ENCODE peak calls at places on chromosomes 4 and X, in nine cellular contexts. F, W, U, S, M, H, X, J and R are unnamed samples.

GRCh38 chr4:140485939-140486338 is 12.2 kb downstream of the MGAT4D start:
- DNase-seq in F (no peak), W (no peak), U (no peak), S (no peak), M (no peak), H (no peak), X (no peak), J (no peak), R (no peak)

GRCh38 chrX:40227111-40227510 is 129.4 kb upstream of the BCOR start:
- DNase-seq in F (no peak), W (no peak), U (no peak), S (no peak), M (no peak), H (no peak), X (no peak), J (no peak), R (no peak)

GRCh38 chr4:100826808-100827548 is 309.2 kb upstream of the EMCN start:
- DNase-seq in F (no peak), W (no peak), U (no peak), S (no peak), M (no peak), H (no peak), X (no peak), J (no peak), R (no peak)

GRCh38 chrX:1595711-1596060 is 4.3 kb downstream of the AKAP17A start:
- DNase-seq in F (no peak), W (no peak), U (no peak), S (no peak), M (no peak), H (no peak), X (no peak), J (no peak), R (no peak)

GRCh38 chr4:152408514-152409327 is 127.2 kb downstream of the FBXW7 start:
- DNase-seq in F (peak), W (no peak), U (no peak), S (peak), M (peak), H (peak), X (peak), J (peak), R (no peak)

GRCh38 chrX:130296743-130297142 is 28.0 kb upstream of the ZNF280C start:
- DNase-seq in F (no peak), W (no peak), U (no peak), S (no peak), M (no peak), H (no peak), X (peak), J (no peak), R (no peak)

GRCh38 chr4:122673252-122673651 is 52.4 kb upstream of the IL21 start:
- DNase-seq in F (no peak), W (no peak), U (no peak), S (no peak), M (no peak), H (peak), X (no peak), J (no peak), R (no peak)

GRCh38 chr4:76106442-76106841 is 31.9 kb downstream of the ART3 start:
- DNase-seq in F (no peak), W (no peak), U (no peak), S (no peak), M (no peak), H (no peak), X (no peak), J (no peak), R (no peak)

GRCh38 chr4:3255611-3256186 is 6.7 kb downstream of the MSANTD1 start:
- DNase-seq in F (no peak), W (no peak), U (no peak), S (peak), M (no peak), H (no peak), X (no peak), J (no peak), R (no peak)

GRCh38 chrX:53317365-53318069 is 36.1 kb upstream of the IQSEC2 start:
- DNase-seq in F (peak), W (peak), U (no peak), S (peak), M (peak), H (peak), X (peak), J (peak), R (peak)

DNA sequence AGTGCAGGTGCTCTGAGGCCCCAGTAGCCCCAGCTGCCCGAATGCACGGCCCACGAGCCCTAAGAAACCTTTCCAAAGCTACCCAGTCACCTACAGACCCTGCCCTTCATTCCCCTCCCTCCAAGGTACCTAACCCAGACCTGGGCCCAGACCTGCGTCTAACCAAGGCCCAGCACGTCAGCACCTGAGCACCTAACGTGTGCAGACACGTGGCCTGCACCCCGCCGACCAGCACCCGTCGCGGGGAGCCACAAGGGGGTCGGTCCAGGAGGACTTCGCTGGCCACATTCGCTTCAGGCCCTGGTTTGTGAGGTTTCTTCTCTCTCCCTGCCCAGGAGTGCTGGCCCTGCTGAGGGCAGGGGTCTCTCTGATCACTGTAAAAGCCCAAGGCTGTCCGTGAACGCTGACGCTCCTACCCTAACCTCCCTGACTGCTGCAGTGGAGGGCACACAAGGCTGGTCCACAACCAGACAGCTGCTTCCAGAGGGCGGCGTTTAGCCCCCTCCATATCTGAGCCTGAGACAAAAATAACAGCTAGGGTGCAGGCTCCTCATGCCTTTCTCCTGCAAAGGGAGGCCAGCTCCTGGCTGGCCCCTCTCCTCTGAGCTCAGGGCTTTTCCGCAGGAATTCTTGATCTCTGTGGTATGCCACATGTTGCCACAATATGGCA is 31.8 kb downstream of the WDR1 start:
- DNase-seq in F (no peak), W (no peak), U (no peak), S (no peak), M (no peak), H (no peak), X (no peak), J (peak), R (no peak)
- H3K27ac ChIP-seq in F (peak), W (no peak), U (no peak), S (no peak), M (no peak), H (no peak), X (no peak), J (no peak), R (no peak)

GRCh38 chr4:173573286-173573685 is 43.3 kb upstream of the HAND2 start:
- DNase-seq in F (no peak), W (no peak), U (no peak), S (no peak), M (no peak), H (no peak), X (no peak), J (no peak), R (no peak)
- H3K27ac ChIP-seq in F (no peak), W (no peak), U (no peak), S (no peak), M (no peak), H (no peak), X (no peak), J (no peak), R (no peak)

GRCh38 chrX:97527725-97528124 is 644.0 kb downstream of the RPA4 start:
- DNase-seq in F (no peak), W (no peak), U (no peak), S (no peak), M (no peak), H (no peak), X (no peak), J (no peak), R (no peak)
- H3K27ac ChIP-seq in F (no peak), W (no peak), U (no peak), S (no peak), M (no peak), H (no peak), X (no peak), J (no peak), R (no peak)

GRCh38 chr4:16864199-16864598 is 34.2 kb downstream of the LDB2 start:
- DNase-seq in F (no peak), W (no peak), U (no peak), S (no peak), M (no peak), H (no peak), X (no peak), J (no peak), R (no peak)
- H3K27ac ChIP-seq in F (no peak), W (no peak), U (no peak), S (no peak), M (no peak), H (no peak), X (no peak), J (no peak), R (no peak)